ENCODE peak calls at places on chromosomes 1 and 21, in nine cellular contexts. D is naive thymus-derived CD4-positive, alpha-beta T cell; F is stimulated activated CD8-positive, alpha-beta memory T cell treated with anti-CD3 and anti-CD28 coated beads, Interleukin-15, amount 100 ng/mL, for 24 hours; S is iPS-NIHi11; L is epithelial cell of proximal tubule; Z is A172; P is MG63; Q is HAP-1; V is kidney epithelial cell. E is an unnamed sample.

GRCh38 chr1:240947438-240948224 is 335.7 kb upstream of the GREM2 start:
- DNase-seq in F (no peak), L (no peak), V (no peak), P (no peak), D (no peak), Z (peak), Q (no peak), S (no peak), E (no peak)

GRCh38 chr1:32903991-32904776 is 3.0 kb upstream of the TMEM54 start:
- DNase-seq in F (no peak), V (no peak), S (no peak), L (no peak), Z (no peak), D (no peak), P (no peak), Q (no peak), E (no peak)

GRCh38 chr1:49356594-49356993 is 579.9 kb upstream of the BEND5 start:
- DNase-seq in V (no peak), L (no peak), Q (no peak), P (no peak), S (peak), Z (no peak), F (no peak), D (no peak), E (peak)

GRCh38 chr1:245336149-245336983 is 181.6 kb downstream of the KIF26B start:
- DNase-seq in F (no peak), Q (no peak), Z (no peak), P (no peak), S (peak), L (no peak), D (no peak), V (no peak), E (no peak)

GRCh38 chr1:3603566-3604467 is 7.5 kb downstream of the MEGF6 start:
- DNase-seq in Z (no peak), D (no peak), F (no peak), L (no peak), S (no peak), P (no peak), V (no peak), Q (no peak), E (no peak)

GRCh38 chr21:31606081-31606874 is 53.2 kb upstream of the SOD1 start:
- DNase-seq in L (no peak), S (no peak), P (no peak), D (no peak), Q (no peak), F (no peak), Z (no peak), V (no peak), E (peak)

GRCh38 chr1:243549791-243550190 is 293.9 kb downstream of the SDCCAG8 start:
- DNase-seq in Q (no peak), V (no peak), L (no peak), D (no peak), Z (no peak), F (no peak), S (no peak), P (no peak), E (no peak)

GRCh38 chr1:117574206-117574835 is 31.5 kb upstream of the TENT5C start:
- DNase-seq in L (no peak), Z (no peak), V (no peak), F (no peak), P (no peak), Q (no peak), S (no peak), D (no peak), E (no peak)

GRCh38 chr1:179229214-179230140 is at the start of gene ABL2:
- DNase-seq in S (peak), P (peak), Z (no peak), Q (peak), D (peak), V (no peak), F (peak), L (no peak), E (peak)

GRCh38 chr21:21439761-21440160 is 441.6 kb downstream of the NCAM2 start:
- DNase-seq in D (no peak), Z (no peak), L (no peak), F (no peak), V (no peak), P (no peak), Q (no peak), S (no peak), E (peak)

GRCh38 chr1:173341307-173341706 is 134.2 kb upstream of the TNFSF4 start:
- DNase-seq in L (no peak), V (no peak), F (no peak), D (no peak), S (no peak), Z (peak), P (peak), Q (no peak), E (peak)

GRCh38 chr1:207312604-207312920 is 8.9 kb upstream of the CD55 start:
- DNase-seq in S (no peak), F (no peak), Z (no peak), Q (no peak), P (no peak), V (no peak), D (no peak), L (no peak), E (no peak)

GRCh38 chr1:5724847-5725246 is 267.4 kb downstream of the NPHP4 start:
- DNase-seq in L (no peak), V (no peak), F (no peak), Q (no peak), D (no peak), P (no peak), Z (no peak), S (no peak), E (no peak)

GRCh38 chr1:19049128-19049768 is 92.8 kb upstream of the IFFO2 start:
- DNase-seq in P (no peak), D (no peak), F (no peak), S (no peak), L (no peak), V (no peak), Z (no peak), Q (no peak), E (no peak)

GRCh38 chr1:242890211-242890741 is 364.8 kb downstream of the CEP170 start:
- DNase-seq in F (no peak), D (no peak), V (no peak), Z (no peak), P (peak), Q (peak), S (peak), L (no peak), E (peak)

GRCh38 chr1:230809205-230809990 is 58.9 kb downstream of the C1orf198 start:
- DNase-seq in Z (no peak), P (no peak), Q (no peak), L (no peak), V (no peak), D (no peak), S (no peak), F (no peak), E (no peak)

GRCh38 chr21:29145354-29145782 is 14.9 kb downstream of the MAP3K7CL start:
- DNase-seq in L (peak), F (no peak), S (no peak), Q (no peak), V (peak), D (no peak), Z (peak), P (peak), E (peak)

GRCh38 chr1:44654621-44655187 is 19.6 kb downstream of the TMEM53 start:
- DNase-seq in D (peak), V (no peak), F (no peak), S (no peak), Q (no peak), L (no peak), Z (no peak), P (no peak), E (no peak)

GRCh38 chr1:46174448-46175231 is at the start of gene TSPAN1:
- DNase-seq in S (no peak), D (peak), P (no peak), V (no peak), L (no peak), Z (peak), Q (no peak), F (no peak), E (no peak)

GRCh38 chr1:25875154-25875855 is at the start of gene PAQR7:
- DNase-seq in Q (peak), V (no peak), Z (no peak), D (peak), L (no peak), P (peak), F (peak), S (peak), E (peak)

GRCh38 chr1:20481158-20481617 is 4.8 kb downstream of the CAMK2N1 start:
- DNase-seq in L (no peak), F (no peak), Z (no peak), D (no peak), S (no peak), P (no peak), Q (no peak), V (no peak), E (peak)

GRCh38 chr1:63112155-63112914 is 210.0 kb upstream of the FOXD3 start:
- DNase-seq in S (peak), F (no peak), Z (peak), D (no peak), Q (no peak), P (peak), V (peak), L (no peak), E (peak)

E was measured in PC-3.